ENCODE peak calls at places on chromosomes 3 and 15, in five cellular contexts. X, F, T, I and Q are unnamed samples.

GRCh38 chr15:60935130-60935529 is 294.0 kb downstream of the RORA start:
- DNase-seq in X (no peak), F (no peak), T (peak), I (no peak), Q (no peak)

GRCh38 chr3:45688194-45688881 is 858 bp upstream of the SACM1L start:
- DNase-seq in X (peak), F (no peak), T (peak), I (peak), Q (no peak)

GRCh38 chr3:10292505-10293419 is at the start of gene GHRL:
- DNase-seq in X (peak), F (no peak), T (no peak), I (no peak), Q (peak)

GRCh38 chr3:145557405-145557804 is 603.6 kb downstream of the PLOD2 start:
- DNase-seq in X (no peak), F (no peak), T (no peak), I (peak), Q (no peak)

GRCh38 chr3:168086541-168087260 is 9.0 kb downstream of the GOLIM4 start:
- DNase-seq in X (no peak), F (no peak), T (no peak), I (no peak), Q (no peak)

GRCh38 chr3:72821170-72821781 is 27.0 kb downstream of the SHQ1 start:
- DNase-seq in X (no peak), F (no peak), T (no peak), I (peak), Q (peak)

GRCh38 chr3:147616998-147617619 is 207.9 kb downstream of the ZIC1 start:
- DNase-seq in X (peak), F (no peak), T (no peak), I (peak), Q (no peak)

GRCh38 chr3:192207239-192207638 is 520.1 kb downstream of the FGF12 start:
- DNase-seq in X (no peak), F (no peak), T (no peak), I (no peak), Q (no peak)

GRCh38 chr3:188489639-188490405 is 335.9 kb downstream of the LPP start:
- DNase-seq in X (no peak), F (no peak), T (no peak), I (peak), Q (no peak)

GRCh38 chr3:30091611-30092135 is 514.7 kb upstream of the TGFBR2 start:
- DNase-seq in X (no peak), F (no peak), T (no peak), I (no peak), Q (no peak)

GRCh38 chr15:66293085-66293418 is 316 bp upstream of the DIS3L start:
- DNase-seq in X (no peak), F (no peak), T (no peak), I (no peak), Q (no peak)

GRCh38 chr3:45164056-45164455 is 17.9 kb upstream of the CDCP1 start:
- DNase-seq in X (no peak), F (no peak), T (no peak), I (no peak), Q (no peak)

GRCh38 chr15:48596841-48597240 is 48.7 kb downstream of the FBN1 start:
- DNase-seq in X (no peak), F (no peak), T (no peak), I (no peak), Q (no peak)

GRCh38 chr15:89492111-89492641 is 4.2 kb downstream of the RHCG start:
- DNase-seq in X (no peak), F (no peak), T (no peak), I (no peak), Q (no peak)

GRCh38 chr3:151580592-151580991 is 119.7 kb upstream of the IGSF10 start:
- DNase-seq in X (no peak), F (no peak), T (no peak), I (peak), Q (no peak)

GRCh38 chr15:77013786-77014136 is 18.8 kb downstream of the PSTPIP1 start:
- DNase-seq in X (no peak), F (peak), T (peak), I (no peak), Q (no peak)

GRCh38 chr3:27536451-27536850 is 52.3 kb upstream of the SLC4A7 start:
- DNase-seq in X (no peak), F (no peak), T (no peak), I (no peak), Q (no peak)

GRCh38 chr3:56125358-56126005 is 342.8 kb downstream of the ERC2 start:
- DNase-seq in X (no peak), F (no peak), T (no peak), I (peak), Q (peak)

GRCh38 chr15:67821784-67822451 is 3.4 kb upstream of the SKOR1 start:
- DNase-seq in X (no peak), F (no peak), T (no peak), I (no peak), Q (no peak)

GRCh38 chr15:50148362-50148963 is 29.4 kb upstream of the ATP8B4 start:
- DNase-seq in X (peak), F (no peak), T (no peak), I (peak), Q (peak)

GRCh38 chr3:152719264-152719663 is 115.7 kb upstream of the P2RY1 start:
- DNase-seq in X (no peak), F (no peak), T (no peak), I (peak), Q (no peak)

GRCh38 chr3:66432767-66433521 is 67.9 kb downstream of the LRIG1 start:
- DNase-seq in X (no peak), F (no peak), T (no peak), I (peak), Q (no peak)